ENCODE peak calls at places on chromosomes 11 and 22, in nine cellular contexts. A is A549, D is adrenal gland, X is stomach, F is ovary, I is IMR-90, J is lower leg skin, V is heart left ventricle, E is uterus. S is an unnamed sample.

GRCh38 chr22:19968450-19968891 is 26.9 kb upstream of the TXNRD2 start:
- DNase-seq in A (no peak), D (no peak), X (peak), F (no peak), I (no peak), J (no peak), V (no peak), E (no peak), S (no peak)

GRCh38 chr11:46521947-46522681 is 71.7 kb downstream of the AMBRA1 start:
- DNase-seq in A (no peak), D (no peak), X (no peak), F (no peak), I (peak), J (no peak), V (no peak), E (no peak), S (no peak)

GRCh38 chr22:48097723-48098122 is 1335.3 kb downstream of the TBC1D22A start:
- DNase-seq in A (no peak), D (no peak), X (no peak), F (no peak), I (no peak), J (no peak), V (no peak), E (no peak), S (no peak)

GRCh38 chr11:94734563-94735275 is 33.4 kb upstream of the AMOTL1 start:
- DNase-seq in A (no peak), D (no peak), X (no peak), F (no peak), I (no peak), J (no peak), V (no peak), E (no peak), S (no peak)

GRCh38 chr22:37897805-37898204 is 8.3 kb upstream of the MICALL1 start:
- DNase-seq in A (no peak), D (no peak), X (no peak), F (no peak), I (no peak), J (no peak), V (no peak), E (no peak), S (no peak)

GRCh38 chr22:32583921-32584335 is 109.3 kb downstream of the FBXO7 start:
- DNase-seq in A (no peak), D (no peak), X (no peak), F (no peak), I (peak), J (no peak), V (no peak), E (no peak), S (no peak)

GRCh38 chr11:130118636-130119387 is 40.8 kb upstream of the ST14 start:
- DNase-seq in A (no peak), D (no peak), X (no peak), F (no peak), I (no peak), J (no peak), V (no peak), E (no peak), S (no peak)

GRCh38 chr11:121794671-121795070 is 321.3 kb downstream of the BLID start:
- DNase-seq in A (no peak), D (no peak), X (no peak), F (no peak), I (no peak), J (no peak), V (no peak), E (no peak), S (no peak)

GRCh38 chr11:121244861-121245260 is 47.7 kb upstream of the SC5D start:
- DNase-seq in A (no peak), D (no peak), X (no peak), F (no peak), I (no peak), J (no peak), V (no peak), E (no peak), S (no peak)

GRCh38 chr11:112247198-112247597 is 13.5 kb downstream of the PLET1 start:
- DNase-seq in A (no peak), D (no peak), X (no peak), F (no peak), I (peak), J (no peak), V (no peak), E (no peak), S (no peak)

GRCh38 chr22:49850959-49851815 is 2.5 kb upstream of the ZBED4 start:
- DNase-seq in A (no peak), D (no peak), X (no peak), F (no peak), I (no peak), J (no peak), V (no peak), E (no peak), S (peak)

GRCh38 chr11:45146072-45147016 is at the start of gene PRDM11:
- DNase-seq in A (peak), D (peak), X (peak), F (peak), I (peak), J (no peak), V (peak), E (peak), S (peak)

GRCh38 chr22:46758098-46758497 is 4.4 kb upstream of the TBC1D22A start:
- DNase-seq in A (no peak), D (no peak), X (no peak), F (no peak), I (no peak), J (no peak), V (no peak), E (no peak), S (peak)

GRCh38 chr22:17171313-17172171 is 12.5 kb upstream of the HDHD5 start:
- DNase-seq in A (peak), D (peak), X (peak), F (peak), I (peak), J (peak), V (peak), E (peak), S (peak)

GRCh38 chr11:11966826-11967668 is 41.4 kb downstream of the DKK3 start:
- DNase-seq in A (peak), D (peak), X (peak), F (peak), I (peak), J (no peak), V (peak), E (peak), S (peak)

GRCh38 chr11:3091846-3092602 is 34.8 kb upstream of the CARS1 start:
- DNase-seq in A (peak), D (peak), X (peak), F (peak), I (peak), J (no peak), V (peak), E (peak), S (peak)

GRCh38 chr11:128251140-128251539 is 336.2 kb downstream of the ETS1 start:
- DNase-seq in A (no peak), D (no peak), X (no peak), F (no peak), I (peak), J (no peak), V (no peak), E (no peak), S (no peak)

GRCh38 chr11:14518820-14519219 is 1.4 kb downstream of the PSMA1 start:
- DNase-seq in A (no peak), D (no peak), X (no peak), F (no peak), I (no peak), J (no peak), V (no peak), E (no peak), S (no peak)

GRCh38 chr22:24806663-24807001 is 621 bp downstream of the SGSM1 start:
- DNase-seq in A (no peak), D (no peak), X (no peak), F (peak), I (no peak), J (no peak), V (peak), E (no peak), S (no peak)

GRCh38 chr11:16812274-16812673 is 73.8 kb downstream of the C11orf58 start:
- DNase-seq in A (no peak), D (no peak), X (no peak), F (no peak), I (no peak), J (no peak), V (no peak), E (no peak), S (peak)

GRCh38 chr11:1879342-1879940 is 12.3 kb downstream of the PRR33 start:
- DNase-seq in A (no peak), D (no peak), X (no peak), F (no peak), I (no peak), J (no peak), V (peak), E (peak), S (peak)

GRCh38 chr22:31173386-31174145 is 13.6 kb downstream of the RNF185 start:
- DNase-seq in A (peak), D (no peak), X (no peak), F (no peak), I (peak), J (no peak), V (no peak), E (no peak), S (no peak)

DNA sequence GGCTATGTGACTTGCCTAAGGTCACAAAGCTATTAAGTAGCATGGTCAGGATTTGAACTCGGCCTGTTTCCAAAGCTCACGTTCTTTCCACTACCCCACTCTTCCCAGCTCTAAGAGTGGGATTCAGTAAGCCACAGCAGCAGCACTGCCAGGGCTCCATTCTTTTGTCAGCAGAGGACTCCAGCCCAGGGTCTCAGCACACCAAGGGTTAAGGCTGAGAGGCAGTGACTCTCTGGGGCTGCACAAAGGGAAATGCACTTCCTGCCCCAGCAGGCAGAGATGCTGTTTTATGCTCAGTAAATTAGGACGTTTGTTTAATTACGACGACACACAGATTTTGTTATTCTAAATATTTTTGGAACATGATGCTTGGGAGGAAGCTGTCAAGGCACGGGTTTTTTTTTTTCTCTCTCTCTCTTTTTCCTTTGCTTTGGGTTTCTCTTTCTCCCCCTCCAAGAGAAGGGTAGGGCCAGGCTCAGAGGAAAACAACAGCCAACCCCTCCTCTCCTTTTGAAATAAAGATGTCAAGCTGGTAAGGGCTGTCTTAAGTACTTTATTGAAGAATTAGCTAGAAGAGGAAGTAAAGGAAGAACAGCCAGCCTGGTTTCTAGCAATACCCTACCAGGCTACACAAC is 2.9 kb downstream of the MYH9 start:
- DNase-seq in A (no peak), D (peak), X (no peak), F (no peak), I (no peak), J (no peak), V (no peak), E (peak), S (no peak)
- TF ChIP-seq POLR2A in A (no peak), D (no peak), X (no peak), F (no peak), I (no peak), J (no peak), V (no peak), E (peak), S (no peak)

GRCh38 chr11:65316311-65316978 is 1.8 kb downstream of the CDC42EP2 start:
- DNase-seq in A (no peak), D (no peak), X (no peak), F (peak), I (peak), J (peak), V (peak), E (peak), S (no peak)

GRCh38 chr11:65315866-65316233 is 1.2 kb downstream of the CDC42EP2 start:
- DNase-seq in A (no peak), D (no peak), X (no peak), F (no peak), I (no peak), J (no peak), V (no peak), E (no peak), S (no peak)

GRCh38 chr11:65316979-65317786 is 2.5 kb downstream of the CDC42EP2 start:
- DNase-seq in A (no peak), D (peak), X (peak), F (peak), I (peak), J (peak), V (peak), E (peak), S (no peak)

GRCh38 chr11:65315204-65315865 is 669 bp downstream of the CDC42EP2 start:
- DNase-seq in A (peak), D (peak), X (peak), F (peak), I (peak), J (no peak), V (peak), E (peak), S (peak)

DNA sequence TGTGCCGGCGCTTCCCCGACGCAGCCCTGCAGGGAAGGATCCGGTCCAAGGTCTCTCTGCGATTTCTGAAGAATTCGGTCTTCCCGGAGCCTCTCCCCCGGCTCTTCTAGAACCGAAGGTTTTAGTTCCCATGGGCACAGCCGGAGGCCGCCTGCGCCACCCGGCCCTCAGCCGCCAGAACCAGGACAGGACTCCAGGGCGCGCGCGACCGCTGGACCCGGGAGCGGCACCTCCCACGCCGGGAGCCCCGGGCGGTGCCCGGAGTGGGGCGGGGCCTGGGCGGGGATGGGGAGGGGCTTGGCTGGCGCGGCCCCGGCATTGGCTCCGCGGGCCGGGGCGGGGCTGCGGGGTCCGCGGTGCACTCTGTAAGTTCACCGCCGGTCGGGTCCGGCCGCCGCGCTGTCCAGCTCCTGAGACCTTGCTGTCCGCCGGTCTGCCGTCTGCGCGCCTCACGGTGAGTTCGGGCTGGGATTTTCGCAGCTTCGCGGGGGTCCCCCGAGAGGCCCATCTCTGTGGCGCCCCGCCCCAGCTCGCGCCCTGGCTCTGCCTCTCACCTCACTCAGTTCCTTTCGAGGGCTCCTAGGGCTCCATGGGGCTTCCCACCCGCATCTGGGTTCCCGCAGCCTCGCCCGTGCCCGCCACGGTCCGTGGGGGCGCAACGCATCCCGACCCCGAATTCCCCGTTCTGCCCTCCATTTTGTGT is at the start of gene CDC42EP2:
- DNase-seq in A (peak), D (peak), X (peak), F (peak), I (peak), J (peak), V (peak), E (peak), S (peak)
- TF ChIP-seq POLR2A in A (peak), D (peak), X (no peak), F (peak), I (peak), J (no peak), V (peak), E (peak), S (no peak)

GRCh38 chr11:66857234-66857926 is 516 bp downstream of the LRFN4 start:
- DNase-seq in A (peak), D (no peak), X (no peak), F (peak), I (no peak), J (no peak), V (peak), E (no peak), S (peak)

GRCh38 chr11:66854729-66855211 is 2.1 kb upstream of the LRFN4 start:
- DNase-seq in A (no peak), D (no peak), X (no peak), F (no peak), I (no peak), J (no peak), V (peak), E (no peak), S (peak)

GRCh38 chr11:66856496-66857233 is at the start of gene LRFN4:
- DNase-seq in A (peak), D (no peak), X (peak), F (no peak), I (no peak), J (no peak), V (peak), E (no peak), S (peak)

GRCh38 chr11:66854231-66854661 is 2.6 kb upstream of the LRFN4 start:
- DNase-seq in A (no peak), D (no peak), X (no peak), F (no peak), I (no peak), J (no peak), V (peak), E (no peak), S (peak)

GRCh38 chr11:66855574-66856495 is 1.0 kb upstream of the LRFN4 start:
- DNase-seq in A (peak), D (peak), X (peak), F (peak), I (peak), J (peak), V (peak), E (peak), S (peak)
- TF ChIP-seq POLR2A in A (peak), D (peak), X (no peak), F (peak), I (peak), J (no peak), V (no peak), E (peak), S (peak)

DNA sequence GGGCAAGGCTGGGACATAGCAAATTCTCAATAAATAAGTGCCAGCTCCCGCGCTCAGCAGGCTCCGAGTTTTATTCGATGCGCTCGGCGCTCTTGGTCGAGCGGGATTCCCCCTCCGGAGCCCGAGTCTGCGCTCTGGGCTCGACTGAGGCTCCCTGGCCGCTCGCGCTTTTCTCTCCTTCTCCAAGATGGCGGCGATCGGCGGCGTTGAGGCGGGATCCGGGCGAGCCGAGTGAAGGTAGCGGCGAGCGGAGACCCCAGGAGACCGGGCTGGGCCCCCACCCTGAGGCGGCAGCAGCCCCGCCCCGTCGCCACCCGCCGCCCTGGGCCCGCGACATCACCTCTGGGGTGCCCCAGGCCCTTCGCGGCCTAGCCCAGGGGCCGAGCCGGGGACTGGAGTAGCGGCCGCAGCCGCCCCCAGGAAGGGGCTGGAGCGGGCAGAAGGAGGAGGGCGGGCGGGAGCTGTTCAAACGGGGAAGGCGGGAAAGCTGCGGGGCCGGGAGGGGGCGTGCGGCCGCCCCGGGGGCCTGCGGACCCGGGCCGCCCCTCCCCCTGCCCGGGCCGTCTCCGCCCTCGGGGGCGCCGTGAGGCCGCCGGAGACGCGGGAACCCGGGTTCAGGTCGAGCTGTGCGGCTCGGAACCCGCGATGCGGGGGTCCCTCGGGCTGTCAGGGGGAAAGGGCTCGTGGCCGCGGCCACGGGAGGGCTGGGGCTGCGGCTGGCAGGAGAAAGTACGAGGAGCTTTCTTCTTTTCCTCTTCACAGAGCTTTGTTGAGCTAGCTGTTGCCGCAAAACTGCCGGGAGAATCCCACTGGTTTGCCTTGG is at the start of gene HMGXB4:
- DNase-seq in A (peak), D (peak), X (peak), F (peak), I (peak), J (peak), V (peak), E (peak), S (peak)
- TF ChIP-seq POLR2A in A (no peak), D (no peak), X (no peak), F (no peak), I (peak), J (no peak), V (no peak), E (no peak), S (no peak)

GRCh38 chr11:61963016-61963281 is 4.5 kb downstream of the FTH1 start:
- DNase-seq in A (no peak), D (peak), X (no peak), F (peak), I (peak), J (no peak), V (no peak), E (no peak), S (peak)
- TF ChIP-seq POLR2A in A (peak), D (peak), X (no peak), F (no peak), I (no peak), J (no peak), V (no peak), E (no peak), S (no peak)

DNA sequence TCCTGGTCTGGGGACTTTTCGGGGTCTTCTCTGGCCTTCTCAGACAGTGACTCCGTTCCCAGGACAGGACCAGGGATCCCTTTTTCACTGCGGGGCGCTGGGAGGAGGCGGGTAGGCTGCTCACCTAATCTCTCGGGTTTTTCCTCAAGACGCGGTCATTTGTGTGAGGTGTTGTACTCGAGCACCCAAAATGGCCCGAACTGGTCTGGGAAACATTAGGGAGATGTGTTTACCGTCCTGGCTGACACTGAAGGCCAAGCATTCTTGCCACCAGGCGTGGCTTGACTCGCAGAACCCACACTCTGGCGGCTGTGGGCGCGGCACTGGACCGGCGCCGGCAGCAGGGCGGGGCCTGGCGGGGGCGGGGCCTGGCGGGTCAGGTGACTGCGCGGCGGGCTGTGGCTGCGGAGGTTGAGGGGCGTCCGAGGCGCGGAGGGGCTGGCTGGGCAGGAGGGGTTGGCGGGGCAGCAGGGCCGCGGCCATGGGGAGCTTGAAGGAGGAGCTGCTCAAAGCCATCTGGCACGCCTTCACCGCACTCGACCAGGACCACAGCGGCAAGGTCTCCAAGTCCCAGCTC is at the start of gene SWAP70:
- DNase-seq in A (peak), D (peak), X (peak), F (peak), I (peak), J (peak), V (peak), E (peak), S (peak)
- TF ChIP-seq POLR2A in A (peak), D (peak), X (no peak), F (no peak), I (peak), J (no peak), V (no peak), E (peak), S (peak)

GRCh38 chr11:110491577-110492352 is 62.0 kb downstream of the FDX1 start:
- DNase-seq in A (no peak), D (no peak), X (no peak), F (no peak), I (no peak), J (no peak), V (no peak), E (no peak), S (no peak)
- TF ChIP-seq POLR2A in A (no peak), D (no peak), X (no peak), F (no peak), I (no peak), J (no peak), V (no peak), E (no peak), S (no peak)